ENCODE peak calls at places on chromosomes 13 and 19, in five cellular contexts. E is H9, V is mesendoderm, I is neuronal stem cell, X is IMR-90. Q is an unnamed sample.

GRCh38 chr19:34165295-34165738 is 7.0 kb upstream of the LSM14A start:
- DNase-seq in V (no peak), I (no peak), E (no peak), X (no peak), Q (no peak)

GRCh38 chr13:92224825-92225224 is 826.4 kb downstream of the GPC5 start:
- DNase-seq in V (no peak), X (no peak), E (no peak), I (no peak), Q (no peak)

GRCh38 chr19:29576043-29576442 is 30.0 kb upstream of the POP4 start:
- DNase-seq in X (peak; percentile 10), E (peak; percentile 28), I (no peak), V (no peak), Q (no peak)

GRCh38 chr13:74040200-74040599 is 94.0 kb downstream of the KLF12 start:
- DNase-seq in X (peak; percentile 31), V (peak; percentile 93), I (peak; percentile 48), E (peak; percentile 88), Q (peak; percentile 52)

GRCh38 chr19:30545752-30546151 is 173.6 kb downstream of the ZNF536 start:
- DNase-seq in I (no peak), E (no peak), X (no peak), V (no peak), Q (no peak)

GRCh38 chr19:8336072-8336569 is 6.9 kb downstream of the KANK3 start:
- DNase-seq in I (no peak), V (no peak), E (peak; percentile 75), X (no peak), Q (no peak)

GRCh38 chr19:10334340-10335148 is 1.2 kb upstream of the RAVER1 start:
- DNase-seq in X (peak; percentile 93), I (peak; percentile 88), V (peak; percentile 92), E (peak; percentile 95), Q (peak; percentile 97)

GRCh38 chr13:21069561-21070004 is 8.2 kb upstream of the LATS2 start:
- DNase-seq in I (no peak), E (no peak), X (peak; percentile 99), V (peak; percentile 56), Q (peak; percentile 97)

GRCh38 chr13:51614350-51614786 is 30.1 kb downstream of the WDFY2 start:
- DNase-seq in V (peak; percentile 31), E (no peak), X (no peak), I (no peak), Q (no peak)

GRCh38 chr19:45590300-45591003 is 5.8 kb upstream of the OPA3 start:
- DNase-seq in I (no peak), V (no peak), E (no peak), X (no peak), Q (no peak)

GRCh38 chr13:107209811-107210210 is 641.9 kb upstream of the ARGLU1 start:
- DNase-seq in V (no peak), E (no peak), I (no peak), X (peak; percentile 80), Q (peak; percentile 67)

GRCh38 chr13:80341771-80342271 is 895 bp upstream of the SPRY2 start:
- DNase-seq in I (peak; percentile 74), E (peak; percentile 53), X (peak; percentile 43), V (peak; percentile 83), Q (peak; percentile 64)

GRCh38 chr19:6126335-6126974 is 9.0 kb upstream of the ACSBG2 start:
- DNase-seq in V (peak; percentile 76), E (peak; percentile 50), X (peak; percentile 71), I (no peak), Q (peak; percentile 85)

GRCh38 chr13:77740931-77741586 is 43.6 kb downstream of the SLAIN1 start:
- DNase-seq in I (no peak), E (no peak), X (no peak), V (no peak), Q (no peak)

GRCh38 chr19:11453468-11454341 is 18.3 kb downstream of the PRKCSH start:
- DNase-seq in I (no peak), X (no peak), V (no peak), E (no peak), Q (no peak)

GRCh38 chr13:97116754-97117153 is 105.4 kb upstream of the MBNL2 start:
- DNase-seq in X (peak; percentile 65), E (no peak), V (peak; percentile 69), I (no peak), Q (peak; percentile 68)

GRCh38 chr13:110521946-110522345 is 39.6 kb downstream of the RAB20 start:
- DNase-seq in V (no peak), E (no peak), I (no peak), X (no peak), Q (no peak)

GRCh38 chr13:71964491-71965108 is 97.6 kb upstream of the DACH1 start:
- DNase-seq in X (no peak), E (no peak), I (no peak), V (no peak), Q (peak; percentile 6)

GRCh38 chr19:14378890-14379289 is 2.4 kb upstream of the ADGRE5 start:
- DNase-seq in X (no peak), I (no peak), V (no peak), E (no peak), Q (no peak)

GRCh38 chr19:14381689-14382474 is 638 bp downstream of the ADGRE5 start:
- DNase-seq in X (peak; percentile 20), E (no peak), I (no peak), V (peak; percentile 74), Q (peak; percentile 71)

GRCh38 chr19:14385492-14385891 is 4.2 kb downstream of the ADGRE5 start:
- DNase-seq in V (no peak), X (no peak), I (no peak), E (no peak), Q (no peak)

GRCh38 chr19:14383898-14384669 is 2.8 kb downstream of the ADGRE5 start:
- DNase-seq in E (no peak), V (peak; percentile 44), I (no peak), X (peak; percentile 55), Q (peak; percentile 83)

DNA sequence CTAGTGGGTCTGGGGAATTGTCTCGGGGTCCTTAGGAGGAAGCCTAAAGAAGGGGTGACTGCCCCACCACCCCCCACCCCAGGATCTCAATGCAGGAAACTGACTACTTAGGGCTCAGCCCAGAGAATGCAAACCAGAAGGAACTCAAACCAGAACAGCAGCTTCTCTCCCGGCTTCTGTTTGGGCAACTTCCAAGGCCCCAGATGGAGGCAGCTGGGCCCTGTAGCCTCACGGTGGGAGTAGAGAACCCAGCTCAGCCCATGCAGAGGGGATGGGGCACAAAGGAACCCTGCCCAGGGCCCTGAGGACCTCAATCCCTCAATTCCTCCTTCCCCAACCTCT is 2.3 kb downstream of the ADGRE5 start:
- DNase-seq in V (no peak), I (no peak), E (no peak), X (peak; percentile 39), Q (no peak)
- H2BK15ac ChIP-seq in V (no peak overlapping the region), I (no peak overlapping the region), E (no peak overlapping the region), X (peak overlapping the region; percentile 99), Q (no peak overlapping the region)

DNA sequence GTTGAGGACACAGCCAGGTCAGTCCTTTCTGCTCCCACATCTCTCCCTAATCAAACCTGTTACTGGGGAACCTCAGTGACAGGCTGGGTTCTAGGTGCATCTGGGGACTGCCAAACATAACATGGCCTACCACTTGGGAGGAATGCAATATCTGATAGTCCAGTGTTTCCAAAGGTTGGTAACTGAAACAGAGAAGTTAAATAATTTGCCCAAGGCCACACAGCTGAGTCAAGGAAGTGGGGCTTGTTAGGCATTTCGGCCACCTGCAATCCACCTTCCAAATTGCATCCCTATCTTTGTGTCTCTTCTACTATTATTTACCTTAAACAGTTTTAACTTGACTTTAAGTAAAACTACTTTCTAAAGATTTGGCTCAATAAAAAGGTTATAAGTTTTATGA is 731.3 kb downstream of the UQCRFS1 start:
- DNase-seq in E (no peak), V (no peak), X (no peak), I (no peak), Q (no peak)
- H2AK5ac ChIP-seq in E (no peak overlapping the region), V (no peak overlapping the region), X (no peak overlapping the region), I (peak overlapping the region; percentile 59), Q (peak overlapping the region; percentile 15)

DNA sequence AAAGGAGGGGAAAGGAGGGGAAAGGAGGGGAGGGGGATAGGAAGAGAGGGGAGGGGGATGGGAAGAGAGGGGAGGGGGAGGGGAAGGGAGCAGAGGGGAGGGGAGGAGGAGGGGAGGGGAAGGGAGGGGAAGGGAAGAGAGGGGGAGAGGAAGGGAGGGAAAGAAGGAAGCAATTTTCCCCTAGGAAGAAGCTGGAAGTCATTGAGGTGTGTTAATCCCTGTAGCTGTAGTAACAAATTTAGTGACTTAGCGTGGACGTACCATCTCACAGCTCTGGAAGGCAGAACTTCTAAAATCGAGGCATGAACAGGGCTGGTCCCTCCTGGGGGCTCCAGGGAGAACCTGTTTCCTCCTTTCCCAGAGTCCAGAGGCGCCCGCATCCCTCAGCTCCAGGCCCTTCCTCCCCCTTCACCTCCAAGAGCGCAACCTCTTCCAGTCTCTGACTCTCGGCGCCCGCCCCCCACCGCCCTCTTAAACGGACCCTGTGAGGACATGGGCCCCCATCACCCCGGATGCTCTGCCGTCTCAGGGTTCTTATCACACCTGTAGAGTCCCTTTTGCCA is 5.6 kb upstream of the CDC34 start:
- DNase-seq in E (no peak), X (no peak), V (no peak), I (no peak), Q (no peak)
- H2BK15ac ChIP-seq in E (no peak overlapping the region), X (no peak overlapping the region), V (no peak overlapping the region), I (no peak overlapping the region), Q (no peak overlapping the region)

GRCh38 chr19:41203371-41203770 is 10.4 kb downstream of the CYP2S1 start:
- DNase-seq in E (no peak), X (no peak), I (no peak), V (no peak), Q (no peak)

GRCh38 chr19:41206456-41206855 is 12.6 kb upstream of the AXL start:
- DNase-seq in E (no peak), X (no peak), V (no peak), I (no peak), Q (no peak)

GRCh38 chr19:41205995-41206394 is 13.0 kb downstream of the CYP2S1 start:
- DNase-seq in X (no peak), V (no peak), E (no peak), I (no peak), Q (no peak)

GRCh38 chr19:41206926-41207750 is 11.9 kb upstream of the AXL start:
- DNase-seq in I (no peak), V (no peak), X (no peak), E (peak; percentile 57), Q (no peak)
- H2AK5ac ChIP-seq in I (peak overlapping the region; percentile 1), V (no peak overlapping the region), X (no peak overlapping the region), E (no peak overlapping the region), Q (no peak overlapping the region)